ENCODE peak calls at places on chromosomes 7 and 10, in five cellular contexts. O is activated effector memory CD4-positive, alpha-beta T cell treated with Interleukin-2 at 50 U/mL for 16 hours; B is stimulated activated CD8-positive, alpha-beta memory T cell treated with anti-CD3 and anti-CD28 coated beads, Interleukin-12 subunit alpha, Interleukin-12 subunit beta, amount 100 ng/mL, for 4 hours; M is adrenal gland; I is mesothelial cell of epicardium. C is an unnamed sample.

GRCh38 chr7:26603631-26604030 is 260.8 kb downstream of the SKAP2 start:
- DNase-seq in O (no peak), B (no peak), M (peak; percentile 8), I (no peak), C (no peak)

GRCh38 chr10:98569878-98570277 is 123.1 kb upstream of the HPS1 start:
- DNase-seq in O (no peak), B (no peak), M (no peak), I (no peak), C (no peak)

GRCh38 chr7:143284591-143285453 is at the start of gene TMEM139:
- DNase-seq in O (no peak), B (no peak), M (no peak), I (peak; percentile 44), C (no peak)

GRCh38 chr10:100811752-100812750 is 66.7 kb downstream of the PAX2 start:
- DNase-seq in O (no peak), B (no peak), M (no peak), I (no peak), C (no peak)

GRCh38 chr7:31311465-31312074 is 29.0 kb downstream of the NEUROD6 start:
- DNase-seq in O (no peak), B (no peak), M (no peak), I (no peak), C (no peak)

GRCh38 chr10:131911451-131911850 is 10.6 kb downstream of the PPP2R2D start:
- DNase-seq in O (no peak), B (no peak), M (no peak), I (no peak), C (no peak)

GRCh38 chr7:116553168-116553567 is 28.3 kb downstream of the CAV1 start:
- DNase-seq in O (no peak), B (no peak), M (no peak), I (no peak), C (no peak)

GRCh38 chr10:13067431-13067830 is 32.5 kb upstream of the OPTN start:
- DNase-seq in O (no peak), B (no peak), M (no peak), I (no peak), C (no peak)

GRCh38 chr7:96992624-96993452 is 12.5 kb upstream of the DLX6 start:
- DNase-seq in O (no peak), B (no peak), M (no peak), I (no peak), C (no peak)

GRCh38 chr10:91313761-91314520 is 93.5 kb downstream of the PCGF5 start:
- DNase-seq in O (no peak), B (no peak), M (no peak), I (no peak), C (peak; percentile 79)

GRCh38 chr7:94655562-94655883 is 410 bp downstream of the SGCE start:
- DNase-seq in O (no peak), B (no peak), M (no peak), I (no peak), C (no peak)

GRCh38 chr10:49081532-49082275 is 33.6 kb downstream of the VSTM4 start:
- DNase-seq in O (no peak), B (no peak), M (peak; percentile 84), I (no peak), C (peak; percentile 21)

GRCh38 chr10:31064334-31064733 is 32.7 kb upstream of the ZNF438 start:
- DNase-seq in O (no peak), B (no peak), M (no peak), I (no peak), C (peak; percentile 88)

GRCh38 chr7:31875424-31875823 is 188.4 kb downstream of the PPP1R17 start:
- DNase-seq in O (no peak), B (no peak), M (peak; percentile 23), I (no peak), C (peak; percentile 19)

GRCh38 chr7:19558527-19558926 is 150.3 kb downstream of the POLR1F start:
- DNase-seq in O (no peak), B (no peak), M (no peak), I (no peak), C (peak; percentile 38)

GRCh38 chr10:125982256-125982948 is 86.0 kb downstream of the FANK1 start:
- DNase-seq in O (no peak), B (no peak), M (peak; percentile 60), I (no peak), C (peak; percentile 83)

GRCh38 chr7:157568785-157569584 is 232.2 kb downstream of the DNAJB6 start:
- DNase-seq in O (peak; percentile 46), B (peak; percentile 10), M (peak; percentile 35), I (peak; percentile 47), C (peak; percentile 18)

GRCh38 chr10:110209926-110210662 is 2.7 kb downstream of the MXI1 start:
- DNase-seq in O (no peak), B (no peak), M (peak; percentile 72), I (peak; percentile 65), C (peak; percentile 44)

GRCh38 chr7:102119213-102119651 is 167.4 kb upstream of the SH2B2 start:
- DNase-seq in O (no peak), B (no peak), M (no peak), I (no peak), C (peak; percentile 70)

GRCh38 chr10:117373848-117374505 is 1.3 kb downstream of the PDZD8 start:
- DNase-seq in O (peak; percentile 14), B (peak; percentile 6), M (peak; percentile 64), I (no peak), C (peak; percentile 57)

GRCh38 chr7:28919510-28919909 is 38.6 kb downstream of the TRIL start:
- DNase-seq in O (no peak), B (no peak), M (peak; percentile 4), I (no peak), C (no peak)

GRCh38 chr10:103823706-103824272 is 31.6 kb downstream of the SH3PXD2A start:
- DNase-seq in O (no peak), B (no peak), M (no peak), I (no peak), C (no peak)

GRCh38 chr7:101916041-101916800 is 98.8 kb downstream of the CUX1 start:
- DNase-seq in O (no peak), B (no peak), M (no peak), I (no peak), C (no peak)

GRCh38 chr10:119341236-119342016 is 134.1 kb downstream of the GRK5 start:
- DNase-seq in O (peak; percentile 28), B (peak; percentile 15), M (peak; percentile 28), I (no peak), C (peak; percentile 79)

GRCh38 chr10:87660484-87661133 is 931 bp downstream of the PAPSS2 start:
- DNase-seq in O (no peak), B (no peak), M (peak; percentile 83), I (no peak), C (peak; percentile 81)

GRCh38 chr10:78218833-78219490 is 185.3 kb downstream of the RPS24 start:
- DNase-seq in O (no peak), B (no peak), M (no peak), I (no peak), C (no peak)

GRCh38 chr7:24978837-24979469 is 1.0 kb downstream of the OSBPL3 start:
- DNase-seq in O (no peak), B (no peak), M (no peak), I (peak; percentile 48), C (no peak)

GRCh38 chr7:822692-823276 is 9.5 kb upstream of the SUN1 start:
- DNase-seq in O (no peak), B (no peak), M (no peak), I (no peak), C (no peak)

GRCh38 chr7:154857240-154857639 is 145.7 kb downstream of the PAXIP1 start:
- DNase-seq in O (no peak), B (no peak), M (no peak), I (no peak), C (no peak)

GRCh38 chr7:2650451-2650850 is 18.7 kb downstream of the TTYH3 start:
- DNase-seq in O (no peak), B (no peak), M (no peak), I (no peak), C (no peak)